ENCODE peak calls at places on chromosome 6, in nine cellular contexts. D is GM20000, Z is fibroblast of lung, N is prostate gland, G is mucosa of descending colon, Q is AG04450, C is right lobe of liver, K is type B pancreatic cell, O is Peyer's patch. P is an unnamed sample.

GRCh38 chr6:27388293-27389197 is at the start of gene ZNF391:
- DNase-seq in D (peak; percentile 85), Z (peak; percentile 88), Q (peak; percentile 37), N (peak; percentile 70), G (peak; percentile 75), O (peak; percentile 67), K (peak; percentile 80), C (peak; percentile 61), P (peak; percentile 73)

GRCh38 chr6:43644940-43645612 is at the start of gene RSPH9:
- DNase-seq in C (peak; percentile 64), Q (no peak), K (peak; percentile 79), D (peak; percentile 72), O (peak; percentile 73), N (peak; percentile 40), G (peak; percentile 81), Z (peak; percentile 85), P (peak; percentile 72)

GRCh38 chr6:150143521-150144293 is 863 bp downstream of the PPP1R14C start:
- DNase-seq in D (no peak), N (no peak), Z (no peak), O (no peak), Q (no peak), G (peak; percentile 67), K (no peak), C (no peak), P (no peak)

GRCh38 chr6:50030350-50030749 is 8.6 kb upstream of the DEFB110 start:
- DNase-seq in G (no peak), C (no peak), Q (no peak), O (no peak), K (no peak), Z (no peak), D (no peak), N (no peak), P (no peak)

GRCh38 chr6:73262701-73263569 is at the start of gene KHDC1:
- DNase-seq in Q (peak; percentile 7), C (no peak), K (peak; percentile 72), G (peak; percentile 61), Z (peak; percentile 49), D (peak; percentile 89), O (peak; percentile 49), N (peak; percentile 8), P (peak; percentile 59)

GRCh38 chr6:72769459-72770125 is 147.7 kb downstream of the KCNQ5 start:
- DNase-seq in D (no peak), N (no peak), G (no peak), Q (no peak), C (no peak), K (no peak), O (no peak), Z (no peak), P (no peak)

GRCh38 chr6:83370607-83371006 is 60.2 kb downstream of the ME1 start:
- DNase-seq in K (no peak), Z (peak; percentile 63), C (no peak), G (no peak), N (no peak), O (no peak), Q (peak; percentile 34), D (no peak), P (no peak)

GRCh38 chr6:152426276-152426675 is 210.9 kb downstream of the SYNE1 start:
- DNase-seq in D (no peak), Z (no peak), N (no peak), Q (no peak), K (no peak), C (no peak), G (no peak), O (no peak), P (no peak)

GRCh38 chr6:13229205-13230085 is 98.9 kb downstream of the TBC1D7 start:
- DNase-seq in Q (no peak), Z (no peak), G (no peak), N (no peak), D (peak; percentile 70), C (peak; percentile 66), O (peak; percentile 63), K (no peak), P (peak; percentile 28)

GRCh38 chr6:47098570-47098993 is 56.5 kb upstream of the ADGRF1 start:
- DNase-seq in Q (peak; percentile 13), C (no peak), O (no peak), Z (peak; percentile 89), G (no peak), K (no peak), D (no peak), N (peak; percentile 19), P (no peak)

GRCh38 chr6:166561766-166562165 is 24.7 kb downstream of the RAMACL start:
- DNase-seq in G (no peak), D (no peak), N (no peak), O (no peak), C (no peak), Z (peak; percentile 56), K (no peak), Q (no peak), P (no peak)

GRCh38 chr6:13351271-13351670 is 22.9 kb upstream of the TBC1D7 start:
- DNase-seq in O (no peak), Z (no peak), D (no peak), N (no peak), G (no peak), C (no peak), Q (no peak), K (no peak), P (no peak)

GRCh38 chr6:130557481-130558112 is 191.8 kb downstream of the TMEM200A start:
- DNase-seq in D (no peak), N (no peak), Q (no peak), G (no peak), Z (no peak), O (no peak), K (no peak), C (no peak), P (no peak)

GRCh38 chr6:25968769-25969168 is 6.2 kb downstream of the TRIM38 start:
- DNase-seq in Q (no peak), N (no peak), C (peak; percentile 77), K (no peak), G (no peak), Z (peak; percentile 42), D (no peak), O (no peak), P (no peak)

GRCh38 chr6:86723729-86724128 is 213.6 kb upstream of the HTR1E start:
- DNase-seq in Q (no peak), Z (no peak), O (no peak), D (no peak), K (no peak), C (no peak), N (no peak), G (no peak), P (no peak)

GRCh38 chr6:86728976-86729375 is 208.4 kb upstream of the HTR1E start:
- DNase-seq in O (no peak), D (no peak), G (no peak), K (no peak), Z (no peak), N (no peak), C (no peak), Q (no peak), P (no peak)

GRCh38 chr6:86724695-86725094 is 212.6 kb upstream of the HTR1E start:
- DNase-seq in O (no peak), D (no peak), Z (no peak), Q (no peak), N (no peak), K (no peak), G (no peak), C (no peak), P (no peak)

GRCh38 chr6:86723131-86723530 is 214.2 kb upstream of the HTR1E start:
- DNase-seq in K (no peak), G (no peak), N (no peak), Z (no peak), C (no peak), O (no peak), Q (no peak), D (no peak), P (no peak)
- TF ChIP-seq CTCF in K (no peak), G (no peak), N (no peak), Z (no peak), C (no peak), O (no peak), Q (no peak), D (no peak), P (no peak)

GRCh38 chr6:6646859-6647258 is 58.3 kb downstream of the LY86 start:
- DNase-seq in O (no peak), N (no peak), K (no peak), G (no peak), Q (no peak), Z (no peak), C (no peak), D (no peak), P (no peak)
- TF ChIP-seq CTCF in O (no peak), N (no peak), K (no peak), G (no peak), Q (no peak), Z (no peak), C (no peak), D (no peak), P (no peak)

DNA sequence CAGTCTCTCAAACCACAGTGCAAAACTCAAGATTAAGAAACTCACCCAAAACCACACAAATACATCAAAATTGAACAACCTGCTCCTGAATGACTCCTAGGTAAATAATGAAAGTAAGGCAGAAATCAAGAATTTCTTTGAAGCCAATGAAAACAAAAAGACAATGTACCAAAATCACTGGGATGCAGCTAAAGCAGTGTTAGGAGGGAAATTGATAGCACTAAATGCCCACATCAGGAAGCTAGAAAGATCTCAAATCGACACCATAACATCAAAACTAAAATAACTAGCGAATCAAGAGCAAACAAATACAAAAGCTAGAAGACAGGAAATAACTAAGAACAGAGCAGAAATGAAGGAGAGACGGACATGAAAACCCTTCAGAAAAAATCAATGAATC is 70.5 kb downstream of the TBC1D32 start:
- DNase-seq in Q (no peak), G (no peak), K (no peak), Z (no peak), C (no peak), D (no peak), O (no peak), N (no peak), P (no peak)
- TF ChIP-seq CTCF in Q (no peak), G (no peak), K (no peak), Z (no peak), C (no peak), D (no peak), O (no peak), N (no peak), P (no peak)

GRCh38 chr6:137973201-137973600 is 106.1 kb downstream of the TNFAIP3 start:
- DNase-seq in K (no peak), G (no peak), O (no peak), Q (no peak), N (no peak), C (no peak), Z (peak; percentile 16), D (no peak), P (no peak)

GRCh38 chr6:137977814-137978213 is 110.8 kb downstream of the TNFAIP3 start:
- DNase-seq in D (no peak), Z (no peak), N (no peak), C (no peak), O (no peak), G (no peak), K (no peak), Q (no peak), P (no peak)

GRCh38 chr6:137977206-137977605 is 110.1 kb downstream of the TNFAIP3 start:
- DNase-seq in K (no peak), Q (no peak), D (no peak), C (no peak), G (no peak), Z (no peak), O (no peak), N (no peak), P (no peak)

GRCh38 chr6:137976430-137976829 is 109.4 kb downstream of the TNFAIP3 start:
- DNase-seq in G (no peak), D (no peak), N (no peak), K (no peak), C (no peak), Z (no peak), Q (no peak), O (no peak), P (no peak)

GRCh38 chr6:137975058-137975940 is 108.2 kb downstream of the TNFAIP3 start:
- DNase-seq in O (no peak), Q (no peak), G (no peak), K (no peak), C (no peak), N (no peak), D (peak; percentile 29), Z (peak; percentile 36), P (no peak)
- TF ChIP-seq CTCF in O (peak; percentile 38), Q (peak; percentile 21), G (no peak), K (peak; percentile 43), C (peak; percentile 23), N (peak; percentile 47), D (peak; percentile 18), Z (no peak), P (no peak)